ENCODE peak calls at places on chromosomes 5 and 9, in six cellular contexts. E is WTC11, L is A549, B is H1, K is HepG2, N is K562. J is an unnamed sample.

GRCh38 chr5:54696931-54697330 is 179.4 kb downstream of the SNX18 start:
- DNase-seq in E (no peak), L (no peak), B (no peak), K (no peak), N (peak), J (no peak)

GRCh38 chr5:172412724-172413260 is 41.5 kb downstream of the SH3PXD2B start:
- DNase-seq in E (no peak), L (no peak), B (no peak), K (no peak), N (no peak), J (peak)

GRCh38 chr5:6633469-6634326 is 458 bp downstream of the SRD5A1 start:
- DNase-seq in E (peak), L (peak), B (peak), K (no peak), N (no peak), J (no peak)

GRCh38 chr9:69173891-69174644 is at the start of gene TJP2:
- DNase-seq in E (peak), L (no peak), B (peak), K (peak), N (peak), J (peak)

GRCh38 chr5:1500411-1501091 is 23.2 kb downstream of the LPCAT1 start:
- DNase-seq in E (no peak), L (no peak), B (no peak), K (no peak), N (no peak), J (no peak)

GRCh38 chr5:56711191-56711590 is 104.2 kb upstream of the MAP3K1 start:
- DNase-seq in E (no peak), L (no peak), B (no peak), K (no peak), N (no peak), J (no peak)

GRCh38 chr9:13665418-13666066 is 386.1 kb upstream of the MPDZ start:
- DNase-seq in E (no peak), L (no peak), B (no peak), K (peak), N (peak), J (no peak)

GRCh38 chr5:139402561-139403158 is 1.2 kb downstream of the SPATA24 start:
- DNase-seq in E (peak), L (peak), B (peak), K (peak), N (peak), J (no peak)

GRCh38 chr9:104836235-104836634 is 72.3 kb downstream of the NIPSNAP3B start:
- DNase-seq in E (no peak), L (no peak), B (no peak), K (no peak), N (no peak), J (peak)

GRCh38 chr9:115013998-115014397 is 83.6 kb upstream of the TNFSF8 start:
- DNase-seq in E (peak), L (peak), B (peak), K (peak), N (peak), J (peak)

GRCh38 chr5:127029513-127030258 is 672 bp downstream of the MARCHF3 start:
- DNase-seq in E (peak), L (peak), B (peak), K (peak), N (peak), J (peak)

GRCh38 chr5:10756539-10756938 is 4.5 kb downstream of the DAP start:
- DNase-seq in E (no peak), L (no peak), B (no peak), K (no peak), N (no peak), J (no peak)

GRCh38 chr9:131590907-131591844 is 45.9 kb downstream of the PRRT1B start:
- DNase-seq in E (peak), L (peak), B (peak), K (peak), N (peak), J (peak)

GRCh38 chr5:140869555-140869886 is 764 bp downstream of the PCDHA11 start:
- DNase-seq in E (no peak), L (no peak), B (no peak), K (no peak), N (no peak), J (no peak)

GRCh38 chr5:95530441-95530840 is 24.3 kb downstream of the SKIC3 start:
- DNase-seq in E (no peak), L (no peak), B (no peak), K (no peak), N (no peak), J (no peak)

GRCh38 chr9:126916909-126917308 is 2.3 kb downstream of the RALGPS1 start:
- DNase-seq in E (peak), L (no peak), B (no peak), K (peak), N (no peak), J (no peak)

GRCh38 chr9:134433101-134433500 is 106.8 kb downstream of the RXRA start:
- DNase-seq in E (no peak), L (no peak), B (no peak), K (no peak), N (no peak), J (peak)

GRCh38 chr5:73336366-73336765 is 112.2 kb downstream of the FOXD1 start:
- DNase-seq in E (no peak), L (no peak), B (no peak), K (no peak), N (no peak), J (no peak)

GRCh38 chr9:88816141-88816540 is 175.1 kb upstream of the S1PR3 start:
- DNase-seq in E (no peak), L (no peak), B (no peak), K (no peak), N (no peak), J (no peak)

GRCh38 chr9:82418334-82418733 is 429.8 kb downstream of the SPATA31D1 start:
- DNase-seq in E (no peak), L (no peak), B (no peak), K (no peak), N (no peak), J (no peak)

GRCh38 chr5:54754878-54755277 is 230.5 kb downstream of the ESM1 start:
- DNase-seq in E (no peak), L (no peak), B (peak), K (no peak), N (no peak), J (no peak)

GRCh38 chr5:157516626-157517325 is 56.8 kb downstream of the NIPAL4 start:
- DNase-seq in E (no peak), L (peak), B (no peak), K (no peak), N (no peak), J (no peak)

GRCh38 chr5:120683580-120683979 is 219.5 kb downstream of the PRR16 start:
- DNase-seq in E (no peak), L (no peak), B (no peak), K (no peak), N (no peak), J (no peak)

GRCh38 chr5:142143878-142144277 is 35.3 kb downstream of the NDFIP1 start:
- DNase-seq in E (no peak), L (peak), B (no peak), K (peak), N (peak), J (peak)

GRCh38 chr5:109645591-109646236 is 44.0 kb upstream of the MAN2A1 start:
- DNase-seq in E (peak), L (no peak), B (peak), K (no peak), N (no peak), J (no peak)

GRCh38 chr9:137235424-137236237 is 4.9 kb downstream of the SLC34A3 start:
- DNase-seq in E (peak), L (no peak), B (no peak), K (peak), N (no peak), J (no peak)

GRCh38 chr5:156147251-156147947 is 179.6 kb upstream of the SGCD start:
- DNase-seq in E (no peak), L (peak), B (no peak), K (no peak), N (no peak), J (no peak)

GRCh38 chr5:14790220-14790619 is 81.4 kb downstream of the ANKH start:
- DNase-seq in E (no peak), L (no peak), B (no peak), K (no peak), N (no peak), J (peak)

GRCh38 chr5:31604644-31605043 is 34.3 kb upstream of the PDZD2 start:
- DNase-seq in E (no peak), L (no peak), B (no peak), K (no peak), N (no peak), J (no peak)

GRCh38 chr5:72598461-72599433 is 91.5 kb upstream of the ZNF366 start:
- DNase-seq in E (no peak), L (no peak), B (no peak), K (peak), N (no peak), J (peak)

GRCh38 chr9:20929276-20929675 is 102.2 kb downstream of the HACD4 start:
- DNase-seq in E (no peak), L (no peak), B (no peak), K (no peak), N (no peak), J (peak)

GRCh38 chr9:9557804-9558334 is 1054.9 kb downstream of the PTPRD start:
- DNase-seq in E (no peak), L (no peak), B (no peak), K (peak), N (no peak), J (no peak)

GRCh38 chr5:66710557-66710956 is 114.4 kb downstream of the MAST4 start:
- DNase-seq in E (no peak), L (no peak), B (no peak), K (no peak), N (no peak), J (no peak)

GRCh38 chr5:127878174-127878750 is 175.1 kb downstream of the CCDC192 start:
- DNase-seq in E (peak), L (peak), B (peak), K (peak), N (peak), J (peak)

GRCh38 chr9:111582888-111583287 is 16.6 kb downstream of the PTGR1 start:
- DNase-seq in E (no peak), L (no peak), B (no peak), K (no peak), N (no peak), J (no peak)

GRCh38 chr5:135660826-135661555 is 82.2 kb upstream of the CXCL14 start:
- DNase-seq in E (no peak), L (no peak), B (no peak), K (no peak), N (no peak), J (no peak)

GRCh38 chr5:96972599-96973334 is 36.9 kb downstream of the LNPEP start:
- DNase-seq in E (no peak), L (no peak), B (no peak), K (no peak), N (no peak), J (no peak)

GRCh38 chr5:16471387-16471786 is 5.8 kb upstream of the ZNF622 start:
- DNase-seq in E (no peak), L (no peak), B (no peak), K (no peak), N (no peak), J (no peak)

GRCh38 chr9:35842020-35842745 is 13.2 kb downstream of the TMEM8B start:
- DNase-seq in E (no peak), L (no peak), B (no peak), K (no peak), N (no peak), J (no peak)
- TF ChIP-seq MAX in E (no peak), L (no peak), B (no peak), K (no peak), N (no peak), J (no peak)

DNA sequence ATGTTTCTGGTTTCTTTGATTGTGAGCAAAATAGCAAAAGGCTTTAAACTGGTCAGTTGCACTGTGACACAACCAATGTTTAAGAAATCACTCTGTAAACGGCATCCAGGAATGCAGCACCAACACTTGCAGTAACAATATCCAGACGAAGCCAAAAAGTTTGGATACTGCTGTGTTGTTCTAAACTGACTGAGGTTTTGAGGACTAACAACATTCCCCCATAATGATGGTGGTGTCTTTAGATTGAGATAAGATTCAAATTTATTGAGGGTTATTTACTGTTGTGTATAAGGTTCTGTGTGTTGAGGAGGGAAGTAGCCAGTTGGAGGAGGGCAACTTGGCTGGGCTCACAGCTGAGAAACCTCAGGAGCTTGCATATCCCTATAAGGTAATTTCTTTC is 353.6 kb downstream of the BNC2 start:
- DNase-seq in E (no peak), L (no peak), B (no peak), K (no peak), N (no peak), J (peak)
- TF ChIP-seq CTCF in E (no peak), L (no peak), B (no peak), K (no peak), N (no peak), J (no peak)

GRCh38 chr9:25678846-25679360 is 659 bp upstream of the TUSC1 start:
- DNase-seq in E (no peak), L (no peak), B (no peak), K (no peak), N (no peak), J (peak)

GRCh38 chr9:25681270-25681669 is 3.0 kb upstream of the TUSC1 start:
- DNase-seq in E (no peak), L (no peak), B (no peak), K (no peak), N (no peak), J (no peak)

GRCh38 chr9:25678147-25678666 is at the start of gene TUSC1:
- DNase-seq in E (peak), L (peak), B (peak), K (no peak), N (no peak), J (peak)

DNA sequence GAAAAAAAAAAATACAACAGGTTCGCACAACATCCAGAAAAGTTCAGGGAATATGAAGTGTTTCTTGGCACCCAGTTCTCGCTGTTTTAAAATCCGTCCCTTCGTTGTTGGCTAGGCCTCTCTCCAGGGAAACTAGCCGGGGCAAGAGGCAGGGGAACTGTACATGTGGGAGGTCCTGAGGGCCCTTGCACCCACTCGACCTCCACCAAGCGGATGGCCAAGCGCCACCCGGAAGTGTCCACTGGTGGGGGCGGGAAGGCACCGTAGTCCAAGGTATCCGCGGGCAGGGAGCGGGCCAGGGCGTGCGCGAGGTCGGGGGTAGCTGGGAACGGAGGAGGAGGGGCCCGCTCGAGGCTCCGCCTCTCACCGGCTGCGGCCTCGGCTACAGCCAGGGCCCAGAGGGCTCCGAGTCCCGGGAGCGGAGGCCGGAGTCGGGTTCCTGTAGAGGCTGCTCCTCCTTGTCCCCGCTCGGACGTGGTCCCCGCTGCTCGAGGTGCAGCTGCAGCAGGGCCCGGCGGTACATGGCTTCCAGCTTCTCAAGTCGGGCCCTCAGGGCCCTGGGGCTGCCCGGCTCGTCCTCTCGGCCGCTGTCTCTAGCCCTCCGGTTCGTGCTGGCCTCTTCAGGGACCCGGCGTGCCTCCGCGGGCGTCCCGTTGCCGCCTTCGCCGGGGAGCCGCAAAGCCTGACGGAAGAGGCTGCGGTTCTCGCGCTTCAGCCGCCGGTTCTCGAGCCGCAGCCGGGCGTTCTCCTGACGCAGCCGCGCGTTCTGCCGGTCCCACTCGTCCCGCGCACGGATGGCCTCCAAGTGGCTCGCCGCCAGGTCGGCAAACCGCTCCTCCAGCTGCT is 720 bp downstream of the TUSC1 start:
- DNase-seq in E (peak), L (peak), B (peak), K (no peak), N (no peak), J (peak)
- TF ChIP-seq JUN in E (no peak), L (no peak), B (no peak), K (no peak), N (no peak), J (no peak)

DNA sequence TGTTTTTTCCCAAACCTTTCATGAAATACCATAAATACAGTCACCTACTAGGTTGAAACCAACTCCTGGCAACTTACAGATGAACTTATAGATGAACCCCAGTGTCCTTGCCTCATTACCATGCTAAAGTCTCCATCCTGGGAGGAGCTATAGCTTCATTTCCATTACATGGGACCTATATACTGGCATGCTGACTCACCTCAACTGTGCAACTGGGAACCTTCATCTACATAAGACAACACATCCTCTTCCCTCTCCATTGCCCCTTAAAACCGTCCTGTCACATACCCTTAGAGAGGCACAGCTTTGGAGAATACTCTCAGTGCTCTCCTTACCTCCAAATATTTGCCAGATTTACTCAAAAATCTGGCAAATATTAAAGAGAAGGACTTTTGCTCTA is 638.3 kb downstream of the HTR1A start:
- DNase-seq in E (no peak), L (no peak), B (no peak), K (no peak), N (no peak), J (no peak)
- TF ChIP-seq MAX in E (no peak), L (no peak), B (no peak), K (no peak), N (no peak), J (no peak)

GRCh38 chr5:61600945-61601491 is 269.0 kb downstream of the ZSWIM6 start:
- DNase-seq in E (no peak), L (no peak), B (no peak), K (no peak), N (no peak), J (no peak)

GRCh38 chr5:61604626-61605025 is 272.6 kb downstream of the ZSWIM6 start:
- DNase-seq in E (no peak), L (no peak), B (no peak), K (no peak), N (no peak), J (no peak)

GRCh38 chr5:61604076-61604475 is 272.0 kb downstream of the ZSWIM6 start:
- DNase-seq in E (no peak), L (no peak), B (no peak), K (no peak), N (no peak), J (no peak)

GRCh38 chr5:61600141-61600480 is 268.1 kb downstream of the ZSWIM6 start:
- DNase-seq in E (no peak), L (no peak), B (no peak), K (no peak), N (no peak), J (no peak)

GRCh38 chr5:61603211-61603908 is 271.3 kb downstream of the ZSWIM6 start:
- DNase-seq in E (peak), L (peak), B (no peak), K (no peak), N (no peak), J (no peak)
- TF ChIP-seq CTCF in E (no peak), L (no peak), B (no peak), K (no peak), N (no peak), J (no peak)

DNA sequence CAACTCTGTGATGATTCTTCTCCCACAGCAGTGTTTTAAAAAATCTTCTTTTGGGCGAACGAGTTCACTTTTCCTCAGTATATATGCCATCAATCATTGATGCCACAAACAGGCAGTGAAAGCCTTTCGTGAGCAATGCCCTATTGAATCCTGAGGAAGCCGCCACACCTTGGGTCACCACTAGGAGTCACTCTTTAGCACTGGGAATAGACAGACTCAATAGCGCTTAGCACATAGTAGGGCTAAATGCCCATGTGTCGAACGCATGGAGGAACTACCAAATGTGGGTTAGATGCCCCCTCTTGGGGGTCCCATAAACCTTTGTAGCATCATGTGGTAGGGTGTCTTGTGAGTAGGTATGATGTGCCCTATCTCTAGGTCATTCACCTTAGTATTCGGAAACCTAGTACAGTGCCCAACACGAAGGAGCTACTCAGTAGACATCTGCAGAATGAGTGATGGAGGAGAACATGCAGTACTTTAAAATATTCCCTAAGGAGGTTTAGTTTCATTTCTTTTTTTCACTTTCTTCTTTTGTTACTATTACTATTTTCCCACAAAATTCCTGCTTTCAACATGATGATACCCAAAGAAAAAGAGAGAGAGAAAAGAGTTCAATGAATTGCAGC is 603.7 kb downstream of the BNC2 start:
- DNase-seq in E (peak), L (no peak), B (peak), K (no peak), N (peak), J (no peak)
- TF ChIP-seq JUN in E (no peak), L (no peak), B (no peak), K (no peak), N (no peak), J (no peak)

GRCh38 chr5:91160751-91161285 is 222.3 kb downstream of the ARRDC3 start:
- DNase-seq in E (no peak), L (no peak), B (no peak), K (no peak), N (no peak), J (no peak)
- TF ChIP-seq MAX in E (no peak), L (no peak), B (no peak), K (no peak), N (no peak), J (no peak)

GRCh38 chr9:123828449-123828848 is 101.5 kb downstream of the DENND1A start:
- DNase-seq in E (no peak), L (no peak), B (no peak), K (no peak), N (no peak), J (no peak)

GRCh38 chr9:123823194-123823947 is 106.6 kb downstream of the DENND1A start:
- DNase-seq in E (no peak), L (no peak), B (no peak), K (no peak), N (peak), J (no peak)

GRCh38 chr9:123820139-123820538 is 109.8 kb downstream of the DENND1A start:
- DNase-seq in E (no peak), L (no peak), B (no peak), K (no peak), N (no peak), J (no peak)

GRCh38 chr9:123825337-123825736 is 104.6 kb downstream of the DENND1A start:
- DNase-seq in E (no peak), L (peak), B (no peak), K (peak), N (no peak), J (no peak)
- TF ChIP-seq CTCF in E (no peak), L (no peak), B (peak), K (no peak), N (no peak), J (no peak)